ENCODE peak calls at places on chromosomes 1 and 21, in seven cellular contexts. O is pancreas, M is progenitor cell of endocrine pancreas, Q is astrocyte of the spinal cord, Y is adrenal gland, L is NB4, X is spleen. V is an unnamed sample.

GRCh38 chr1:152546704-152547103 is 19.9 kb downstream of the LCE3E start:
- DNase-seq in Q (no peak), M (no peak), X (no peak), L (no peak), O (no peak), Y (no peak), V (no peak)

GRCh38 chr1:4494558-4494957 is 159.9 kb upstream of the AJAP1 start:
- DNase-seq in X (no peak), Q (no peak), O (no peak), M (no peak), Y (no peak), L (no peak), V (no peak)

GRCh38 chr1:17768651-17769241 is 13.6 kb downstream of the ACTL8 start:
- DNase-seq in O (peak; percentile 31), X (no peak), Q (peak; percentile 86), Y (no peak), M (no peak), L (no peak), V (peak; percentile 16)

GRCh38 chr1:60984066-60984799 is 98.1 kb upstream of the NFIA start:
- DNase-seq in O (no peak), Q (peak; percentile 43), M (no peak), X (no peak), Y (peak; percentile 27), L (no peak), V (no peak)

GRCh38 chr1:109669246-109669948 is 1.5 kb downstream of the GSTM2 start:
- DNase-seq in X (no peak), O (no peak), Q (no peak), L (peak; percentile 77), Y (no peak), M (no peak), V (no peak)

GRCh38 chr1:62516600-62516999 is 79.8 kb downstream of the USP1 start:
- DNase-seq in L (no peak), Q (no peak), M (no peak), O (no peak), X (no peak), Y (no peak), V (no peak)

GRCh38 chr1:227318003-227318851 is at the start of gene CDC42BPA:
- DNase-seq in L (peak; percentile 91), Q (peak; percentile 89), M (peak; percentile 71), X (peak; percentile 85), Y (peak; percentile 85), O (peak; percentile 80), V (no peak)

GRCh38 chr1:220527279-220528048 is 472 bp upstream of the MARK1 start:
- DNase-seq in M (no peak), O (peak; percentile 13), X (no peak), L (no peak), Y (peak; percentile 26), Q (peak; percentile 30), V (no peak)

GRCh38 chr1:100834779-100835645 is 59.6 kb downstream of the EXTL2 start:
- DNase-seq in L (peak; percentile 38), O (no peak), Y (no peak), Q (no peak), X (no peak), M (no peak), V (no peak)

GRCh38 chr1:178057863-178058576 is 35.9 kb upstream of the RASAL2 start:
- DNase-seq in Y (peak; percentile 40), X (no peak), L (peak; percentile 64), Q (peak; percentile 85), M (no peak), O (no peak), V (peak; percentile 50)

GRCh38 chr1:48644950-48645605 is 131.6 kb downstream of the BEND5 start:
- DNase-seq in M (no peak), O (no peak), X (no peak), Y (no peak), Q (no peak), L (no peak), V (no peak)

GRCh38 chr1:177849588-177849987 is 120.3 kb downstream of the SEC16B start:
- DNase-seq in Y (no peak), Q (no peak), X (no peak), L (no peak), M (no peak), O (no peak), V (no peak)

GRCh38 chr21:34345892-34346291 is 17.9 kb upstream of the KCNE2 start:
- DNase-seq in Y (no peak), O (no peak), M (no peak), X (no peak), L (no peak), Q (no peak), V (no peak)

GRCh38 chr1:80656628-80657019 is 1144.1 kb upstream of the ADGRL2 start:
- DNase-seq in X (no peak), Q (peak; percentile 27), L (no peak), O (no peak), Y (no peak), M (no peak), V (no peak)

GRCh38 chr1:96522927-96523326 is 198.7 kb upstream of the PTBP2 start:
- DNase-seq in X (no peak), O (no peak), M (no peak), L (no peak), Q (no peak), Y (no peak), V (no peak)

GRCh38 chr1:86429122-86429725 is 5.3 kb downstream of the CLCA2 start:
- DNase-seq in Q (peak; percentile 44), M (no peak), X (no peak), O (no peak), L (no peak), Y (no peak), V (no peak)

GRCh38 chr1:205245096-205245495 is 17.4 kb downstream of the TMCC2 start:
- DNase-seq in O (no peak), M (no peak), Q (no peak), L (no peak), X (peak; percentile 33), Y (no peak), V (no peak)

GRCh38 chr1:40058453-40059291 is 18.1 kb downstream of the CAP1 start:
- DNase-seq in Y (no peak), O (no peak), X (no peak), L (no peak), Q (no peak), M (no peak), V (no peak)

GRCh38 chr1:34761176-34761761 is 1.7 kb downstream of the GJB4 start:
- DNase-seq in Y (no peak), Q (no peak), X (peak; percentile 64), O (no peak), L (no peak), M (no peak), V (no peak)

GRCh38 chr1:231274119-231274825 is 33.3 kb downstream of the GNPAT start:
- DNase-seq in X (no peak), Q (peak; percentile 57), Y (no peak), O (no peak), M (no peak), L (no peak), V (no peak)

GRCh38 chr1:110542730-110543129 is 23.8 kb upstream of the KCNA10 start:
- DNase-seq in X (no peak), O (no peak), Y (no peak), Q (peak; percentile 19), M (no peak), L (peak; percentile 47), V (no peak)

GRCh38 chr1:114218397-114219237 is 64.9 kb upstream of the SYT6 start:
- DNase-seq in Q (no peak), O (no peak), Y (no peak), L (no peak), M (no peak), X (no peak), V (no peak)

GRCh38 chr1:244970236-244970652 is 105.9 kb upstream of the HNRNPU start:
- DNase-seq in L (peak; percentile 92), Q (peak; percentile 85), Y (peak; percentile 81), O (no peak), X (peak; percentile 96), M (peak; percentile 67), V (no peak)

GRCh38 chr1:11279630-11280029 is 6.6 kb downstream of the UBIAD1 start:
- DNase-seq in O (no peak), L (no peak), X (no peak), M (no peak), Y (no peak), Q (no peak), V (no peak)

GRCh38 chr21:31675960-31676359 is 16.5 kb downstream of the SOD1 start:
- DNase-seq in O (no peak), L (no peak), Q (no peak), X (no peak), Y (no peak), M (no peak), V (no peak)

GRCh38 chr1:85093644-85094043 is 45.3 kb upstream of the MCOLN3 start:
- DNase-seq in M (no peak), X (no peak), O (no peak), Y (no peak), L (no peak), Q (no peak), V (no peak)
- TF ChIP-seq CTCF in M (no peak), X (no peak), O (no peak), Y (no peak), L (no peak), Q (no peak), V (no peak)

GRCh38 chr1:209647212-209647611 is 5.0 kb downstream of the LAMB3 start:
- DNase-seq in L (no peak), Y (peak; percentile 53), O (no peak), M (no peak), X (no peak), Q (no peak), V (no peak)

GRCh38 chr1:209648931-209649776 is 3.1 kb downstream of the LAMB3 start:
- DNase-seq in L (peak; percentile 82), X (no peak), Y (peak; percentile 70), O (no peak), Q (peak; percentile 97), M (no peak), V (peak; percentile 75)

GRCh38 chr1:209648366-209648765 is 3.9 kb downstream of the LAMB3 start:
- DNase-seq in Q (no peak), O (no peak), L (no peak), X (no peak), Y (no peak), M (no peak), V (no peak)

GRCh38 chr1:209645574-209646452 is 6.4 kb downstream of the LAMB3 start:
- DNase-seq in M (no peak), X (no peak), Y (no peak), O (no peak), Q (no peak), L (no peak), V (no peak)

GRCh38 chr1:209646558-209646957 is 5.7 kb downstream of the LAMB3 start:
- DNase-seq in L (no peak), M (no peak), X (no peak), O (no peak), Y (no peak), Q (peak; percentile 58), V (no peak)
- TF ChIP-seq CTCF in L (peak; percentile 2), M (peak; percentile 10), X (no peak), O (no peak), Y (peak; percentile 27), Q (peak; percentile 52), V (peak; percentile 58)

DNA sequence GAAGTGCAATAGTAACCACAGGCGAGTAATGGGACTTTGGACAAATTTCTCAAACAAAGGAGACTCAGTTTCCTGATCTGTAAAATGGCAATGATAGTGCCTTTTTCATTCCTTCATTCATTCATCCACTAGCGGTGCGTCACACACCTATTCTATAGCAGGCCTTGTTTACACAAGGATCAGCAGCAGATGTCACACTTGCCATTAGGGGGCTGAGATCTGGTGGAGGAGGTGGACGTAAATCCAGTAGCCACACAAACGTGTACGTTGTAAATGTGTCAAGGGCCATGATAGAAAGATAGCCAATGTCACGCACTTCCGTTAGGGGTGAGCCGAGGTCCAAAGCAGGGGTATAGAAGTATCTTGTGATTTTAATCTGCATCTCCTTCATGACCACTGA is 34.2 kb downstream of the SERINC2 start:
- DNase-seq in O (no peak), Y (no peak), M (no peak), Q (no peak), L (no peak), X (no peak), V (no peak)
- TF ChIP-seq CTCF in O (no peak), Y (no peak), M (no peak), Q (no peak), L (no peak), X (no peak), V (no peak)

GRCh38 chr21:37712204-37712934 is 203.9 kb downstream of the KCNJ6 start:
- DNase-seq in M (peak; percentile 52), X (no peak), Q (peak; percentile 70), L (peak; percentile 67), O (peak; percentile 40), Y (peak; percentile 72), V (no peak)
- TF ChIP-seq CTCF in M (peak; percentile 90), X (peak; percentile 29), Q (peak; percentile 98), L (peak; percentile 94), O (peak; percentile 76), Y (peak; percentile 72), V (peak; percentile 90)